ENCODE peak calls at places on chromosomes 4 and X, in four cellular contexts. G, V, Y and L are unnamed samples.

GRCh38 chrX:20973038-20973437 is 401.2 kb upstream of the CNKSR2 start:
- DNase-seq in G (no peak), V (no peak), Y (no peak), L (no peak)

GRCh38 chr4:104394409-104394813 is 100.3 kb downstream of the CXXC4 start:
- DNase-seq in Y (no peak), G (no peak), V (peak), L (no peak)

GRCh38 chr4:82216231-82216630 is 157.6 kb downstream of the HNRNPD start:
- DNase-seq in V (no peak), Y (no peak), G (no peak), L (no peak)

GRCh38 chr4:94934201-94934600 is 176.4 kb downstream of the BMPR1B start:
- DNase-seq in Y (no peak), V (no peak), G (no peak), L (no peak)

GRCh38 chr4:42339935-42340406 is 57.3 kb upstream of the SHISA3 start:
- DNase-seq in G (no peak), V (peak), Y (no peak), L (peak)

GRCh38 chr4:65580551-65580950 is 89.7 kb downstream of the EPHA5 start:
- DNase-seq in V (peak), Y (no peak), G (no peak), L (no peak)

GRCh38 chr4:125104616-125105015 is 210.1 kb upstream of the FAT4 start:
- DNase-seq in Y (no peak), G (no peak), V (no peak), L (no peak)

GRCh38 chrX:34654939-34655338 is 2.1 kb downstream of the TMEM47 start:
- DNase-seq in V (peak), G (no peak), Y (no peak), L (no peak)

GRCh38 chrX:10579018-10579752 is 41.2 kb downstream of the MID1 start:
- DNase-seq in Y (no peak), V (no peak), G (no peak), L (no peak)

GRCh38 chr4:88897752-88898151 is 159.2 kb downstream of the FAM13A start:
- DNase-seq in G (no peak), V (no peak), Y (no peak), L (no peak)

GRCh38 chr4:88900432-88900831 is 156.6 kb downstream of the FAM13A start:
- DNase-seq in G (no peak), Y (no peak), V (no peak), L (no peak)

GRCh38 chr4:88893961-88894360 is 163.0 kb downstream of the FAM13A start:
- DNase-seq in G (no peak), V (no peak), Y (no peak), L (no peak)

GRCh38 chr4:88892646-88893045 is 164.3 kb downstream of the FAM13A start:
- DNase-seq in Y (no peak), G (no peak), V (no peak), L (no peak)

DNA sequence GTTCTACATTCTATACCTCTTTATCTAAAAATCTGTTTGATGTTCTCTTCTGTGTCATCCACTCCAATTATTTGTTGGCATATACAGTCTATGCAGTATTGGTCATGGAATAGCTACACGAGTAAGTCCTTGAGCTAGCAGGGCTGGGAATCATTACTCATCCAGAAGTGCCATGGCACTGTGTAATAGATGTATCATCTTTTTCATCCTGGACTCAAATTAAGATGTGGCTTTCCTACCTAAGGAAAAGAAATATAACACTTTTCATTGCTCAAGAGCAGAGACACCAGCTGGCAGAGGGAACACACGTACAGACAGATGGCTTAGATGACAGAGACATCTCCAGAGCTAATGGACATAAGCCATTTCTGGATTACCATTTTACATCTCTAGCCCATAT is 159.8 kb downstream of the FAM13A start:
- DNase-seq in V (no peak), G (no peak), Y (no peak), L (no peak)
- H3K4me3 ChIP-seq in V (no peak), G (no peak), Y (no peak), L (no peak)

GRCh38 chrX:119990995-119991787 is 47.6 kb upstream of the NKAP start:
- DNase-seq in V (peak), G (no peak), Y (no peak), L (peak)
- H3K4me3 ChIP-seq in V (peak), G (peak), Y (peak), L (peak)

GRCh38 chr4:74433541-74434172 is 11.3 kb upstream of the AREG start:
- DNase-seq in Y (no peak), G (no peak), V (no peak), L (no peak)
- H3K4me3 ChIP-seq in Y (no peak), G (no peak), V (no peak), L (no peak)

DNA sequence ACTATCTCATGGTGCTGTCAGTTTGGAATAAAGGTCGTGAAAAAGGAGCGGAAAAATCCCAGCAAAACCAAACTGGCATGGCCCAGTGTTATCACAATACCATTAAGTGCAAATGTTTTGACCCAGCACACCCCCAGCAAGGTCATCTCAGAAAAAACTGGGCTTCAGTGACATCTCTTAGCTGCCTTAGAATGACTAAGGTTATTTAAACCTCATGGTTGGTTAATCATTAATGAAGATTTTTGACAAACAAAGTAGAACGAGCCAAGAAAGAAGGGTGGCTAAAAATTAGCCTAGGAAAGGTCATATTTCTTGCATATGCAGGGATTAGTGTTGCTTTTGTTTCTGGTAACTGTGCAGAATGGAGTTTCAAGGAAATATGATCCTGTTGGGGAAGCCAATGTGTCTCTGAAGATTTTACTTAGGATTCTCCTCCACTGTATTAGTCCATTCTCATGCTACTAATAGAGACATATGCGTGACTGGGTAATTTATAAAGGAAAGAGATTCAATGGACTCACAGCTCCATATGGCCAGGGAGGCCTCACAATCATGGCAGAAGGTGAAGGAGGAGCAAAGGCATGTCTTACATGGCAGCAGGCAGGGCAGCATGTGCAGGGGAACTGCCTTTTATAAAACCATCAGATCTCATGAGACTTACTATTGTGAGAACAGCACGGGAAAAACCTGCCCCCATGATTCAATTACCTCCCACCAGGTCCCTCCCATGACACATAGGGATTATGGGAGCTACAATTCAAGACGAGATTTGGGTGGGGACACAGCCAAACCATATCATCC is 83.5 kb downstream of the CHRNA9 start:
- DNase-seq in V (no peak), G (no peak), Y (no peak), L (no peak)
- H3K4me3 ChIP-seq in V (no peak), G (no peak), Y (no peak), L (no peak)

GRCh38 chr4:164531336-164531735 is 222.6 kb upstream of the SMIM31 start:
- DNase-seq in V (no peak), Y (no peak), G (no peak), L (no peak)

GRCh38 chr4:164540987-164541386 is 212.9 kb upstream of the SMIM31 start:
- DNase-seq in G (no peak), V (no peak), Y (no peak), L (no peak)

GRCh38 chr4:164538061-164538460 is 215.9 kb upstream of the SMIM31 start:
- DNase-seq in Y (no peak), V (no peak), G (no peak), L (no peak)

GRCh38 chr4:164542431-164542830 is 211.5 kb upstream of the SMIM31 start:
- DNase-seq in V (no peak), Y (no peak), G (no peak), L (no peak)

DNA sequence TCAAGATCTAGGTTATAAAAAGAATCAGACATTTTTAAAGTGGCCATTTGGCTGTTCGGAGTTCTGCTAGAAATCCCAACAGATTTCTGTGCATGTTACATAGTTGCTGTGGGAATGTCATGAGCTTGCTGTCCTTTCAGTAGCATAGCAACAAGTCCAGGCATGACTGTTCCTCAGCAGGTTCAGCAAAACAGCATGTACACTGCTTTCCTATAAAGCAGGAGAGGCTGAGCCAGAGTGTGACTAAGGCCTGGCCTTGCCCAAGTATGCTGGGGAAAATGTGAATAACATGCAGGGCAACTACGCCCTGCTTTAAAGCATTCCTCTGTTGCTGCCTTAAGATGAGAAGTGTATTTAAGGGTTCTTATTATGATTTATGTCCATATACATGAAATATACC is 217.1 kb upstream of the SMIM31 start:
- DNase-seq in G (no peak), Y (no peak), V (no peak), L (no peak)
- H3K4me3 ChIP-seq in G (no peak), Y (no peak), V (no peak), L (no peak)

GRCh38 chrX:134460005-134460860 is at the start of gene HPRT1:
- DNase-seq in G (peak), Y (peak), V (peak), L (peak)

GRCh38 chrX:134462927-134463326 is 3.0 kb downstream of the HPRT1 start:
- DNase-seq in G (no peak), V (no peak), Y (no peak), L (no peak)

GRCh38 chrX:134457708-134458107 is 2.3 kb upstream of the HPRT1 start:
- DNase-seq in G (no peak), Y (no peak), V (no peak), L (no peak)

GRCh38 chrX:134460861-134461218 is 875 bp downstream of the HPRT1 start:
- DNase-seq in G (peak), Y (peak), V (no peak), L (no peak)

DNA sequence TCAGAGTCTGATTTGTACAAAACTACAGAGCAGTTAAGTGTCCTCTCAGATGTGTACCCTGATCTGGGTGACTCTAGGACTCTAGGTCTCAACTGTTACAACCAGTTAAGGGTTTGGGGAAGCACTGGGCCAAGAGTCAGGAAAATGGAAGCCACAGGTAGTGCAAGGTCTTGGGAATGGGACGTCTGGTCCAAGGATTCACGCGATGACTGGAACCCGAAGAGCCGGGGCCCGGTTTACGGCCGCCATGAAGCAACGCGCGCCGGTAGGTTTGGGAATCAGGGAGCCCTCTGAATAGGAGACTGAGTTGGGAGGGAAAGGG is 321 bp upstream of the HPRT1 start:
- DNase-seq in G (no peak), V (no peak), Y (no peak), L (no peak)
- H3K4me3 ChIP-seq in G (peak), V (peak), Y (peak), L (peak)

GRCh38 chrX:154371771-154372300 is 2.6 kb downstream of the FLNA start:
- DNase-seq in Y (no peak), V (peak), G (no peak), L (no peak)

GRCh38 chrX:154375156-154375504 is 696 bp upstream of the FLNA start:
- DNase-seq in G (no peak), V (no peak), Y (no peak), L (no peak)

GRCh38 chrX:154372612-154373022 is 1.8 kb downstream of the FLNA start:
- DNase-seq in Y (no peak), V (no peak), G (no peak), L (no peak)

GRCh38 chrX:154374361-154375155 is at the start of gene FLNA:
- DNase-seq in Y (no peak), G (peak), V (peak), L (peak)

GRCh38 chrX:154373340-154374306 is 811 bp downstream of the FLNA start:
- DNase-seq in Y (peak), G (no peak), V (peak), L (peak)
- H3K4me3 ChIP-seq in Y (peak), G (peak), V (peak), L (peak)

GRCh38 chrX:103664363-103664762 is 22.1 kb downstream of the MORF4L2 start:
- DNase-seq in Y (no peak), G (no peak), V (peak), L (no peak)
- H3K4me3 ChIP-seq in Y (no peak), G (no peak), V (peak), L (no peak)

GRCh38 chrX:39811391-39811790 is 286.4 kb downstream of the BCOR start:
- DNase-seq in G (no peak), Y (no peak), V (peak), L (peak)
- H3K4me3 ChIP-seq in G (no peak), Y (no peak), V (no peak), L (no peak)

GRCh38 chrX:53084043-53084570 is 1.9 kb downstream of the TSPYL2 start:
- DNase-seq in Y (no peak), V (no peak), G (no peak), L (no peak)
- H3K4me3 ChIP-seq in Y (no peak), V (no peak), G (no peak), L (peak)